ENCODE peak calls at places on chromosomes 5 and 9, in five cellular contexts. A, E, I, Y and K are unnamed samples.

GRCh38 chr5:150411245-150411979 is 1.3 kb downstream of the CD74 start:
- DNase-seq in A (no peak), E (peak), Y (peak), I (peak), K (peak)

GRCh38 chr9:70553718-70554673 is 139.5 kb upstream of the KLF9 start:
- DNase-seq in I (peak), A (no peak), Y (no peak), E (no peak), K (peak)

GRCh38 chr9:70561805-70562395 is 147.4 kb upstream of the KLF9 start:
- DNase-seq in A (peak), E (no peak), Y (no peak), I (peak), K (no peak)

GRCh38 chr5:2029206-2029605 is 146.5 kb upstream of the IRX4 start:
- DNase-seq in I (no peak), A (peak), E (peak), Y (no peak), K (no peak)

GRCh38 chr9:34633851-34634550 is 3.6 kb downstream of the SIGMAR1 start:
- DNase-seq in Y (peak), A (peak), E (peak), I (peak), K (peak)

GRCh38 chr9:38292480-38292879 is 100.0 kb upstream of the ALDH1B1 start:
- DNase-seq in A (no peak), I (no peak), E (no peak), Y (no peak), K (no peak)

GRCh38 chr5:93583799-93584530 is 943 bp downstream of the NR2F1 start:
- DNase-seq in Y (no peak), A (peak), I (peak), E (peak), K (peak)

GRCh38 chr9:137615387-137615871 is 3.4 kb upstream of the EHMT1 start:
- DNase-seq in Y (no peak), E (no peak), A (no peak), I (no peak), K (no peak)

DNA sequence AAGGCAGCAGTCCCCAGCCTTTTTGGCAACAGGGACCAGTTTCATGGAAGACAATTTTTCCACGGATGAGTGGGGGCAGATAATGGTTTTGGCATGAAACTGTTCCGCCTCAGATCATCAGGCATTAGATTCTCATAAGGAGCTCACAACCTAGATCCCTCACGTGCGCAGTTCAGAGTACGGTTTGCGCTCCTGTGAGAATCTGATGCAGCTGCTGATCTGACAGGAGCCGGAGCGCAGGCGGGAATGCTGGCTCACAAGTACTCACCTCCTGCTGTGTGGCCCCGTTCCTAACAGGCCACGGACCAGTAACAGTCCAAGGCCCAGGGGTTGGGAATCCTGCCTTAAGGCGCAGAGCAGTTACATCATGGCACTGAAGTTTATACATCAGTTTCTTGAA is 3.3 kb upstream of the BRD3 start:
- DNase-seq in Y (no peak), I (no peak), E (no peak), A (no peak), K (no peak)
- TF ChIP-seq CTCF in Y (no peak), I (no peak), E (no peak), A (no peak), K (no peak)

GRCh38 chr9:135956798-135957166 is 4.4 kb downstream of the UBAC1 start:
- DNase-seq in I (no peak), A (no peak), E (no peak), Y (no peak), K (no peak)
- H3K4me3 ChIP-seq in I (no peak), A (no peak), E (no peak), Y (no peak), K (no peak)

DNA sequence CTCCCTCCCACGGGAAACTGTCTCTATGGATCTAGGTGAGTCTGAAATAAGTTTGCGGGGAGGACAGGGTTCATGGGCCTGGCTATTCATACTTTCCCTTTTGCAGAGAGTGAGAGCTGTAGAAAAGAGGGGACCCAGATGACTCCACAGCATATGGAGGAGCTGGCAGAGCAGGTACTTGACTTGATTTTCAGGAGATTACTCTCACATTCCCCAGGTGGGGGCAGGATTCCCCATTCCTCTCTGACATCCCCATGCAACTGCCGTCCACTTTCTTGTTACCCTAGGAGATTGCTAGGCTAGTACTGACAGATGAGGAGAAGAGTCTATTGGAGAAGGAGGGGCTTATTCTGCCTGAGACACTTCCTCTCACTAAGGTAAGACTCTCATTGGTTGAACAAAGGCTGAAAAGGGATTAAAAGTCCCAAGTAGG is 659 bp downstream of the CREB3 start:
- DNase-seq in A (peak), Y (no peak), E (peak), I (peak), K (peak)
- TF ChIP-seq CTCF in A (no peak), Y (no peak), E (no peak), I (peak), K (peak)

DNA sequence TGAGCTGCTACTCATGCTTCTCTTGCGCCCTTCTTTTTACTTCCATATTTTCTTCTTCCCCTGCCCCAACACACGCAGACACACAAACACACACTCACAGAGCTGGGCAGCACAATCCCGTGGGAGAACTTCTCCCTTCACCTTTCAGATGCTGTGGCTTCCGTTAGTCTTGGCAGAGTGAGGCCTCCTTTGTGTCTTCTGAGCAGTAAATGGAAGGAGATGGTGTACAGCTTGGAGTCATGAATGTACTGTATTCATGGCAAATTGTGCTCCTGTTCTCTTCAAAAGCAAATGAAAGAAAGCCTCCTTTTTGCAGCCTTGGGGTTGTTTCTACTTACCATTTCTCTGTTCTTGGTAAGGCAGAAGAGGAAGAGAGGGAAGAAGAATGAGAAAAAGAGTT is 456.6 kb upstream of the TLE4 start:
- DNase-seq in E (no peak), Y (no peak), I (no peak), A (no peak), K (no peak)
- H3K4me3 ChIP-seq in E (no peak), Y (no peak), I (no peak), A (no peak), K (no peak)

GRCh38 chr5:99169309-99169708 is 240.5 kb upstream of the CHD1 start:
- DNase-seq in E (no peak), I (no peak), A (peak), Y (no peak), K (peak)
- TF ChIP-seq CTCF in E (no peak), I (peak), A (no peak), Y (no peak), K (peak)

GRCh38 chr5:84372066-84372700 is 12.5 kb downstream of the EDIL3 start:
- DNase-seq in A (peak), E (peak), Y (no peak), I (peak), K (no peak)
- H3K4me3 ChIP-seq in A (no peak), E (no peak), Y (no peak), I (peak), K (no peak)

DNA sequence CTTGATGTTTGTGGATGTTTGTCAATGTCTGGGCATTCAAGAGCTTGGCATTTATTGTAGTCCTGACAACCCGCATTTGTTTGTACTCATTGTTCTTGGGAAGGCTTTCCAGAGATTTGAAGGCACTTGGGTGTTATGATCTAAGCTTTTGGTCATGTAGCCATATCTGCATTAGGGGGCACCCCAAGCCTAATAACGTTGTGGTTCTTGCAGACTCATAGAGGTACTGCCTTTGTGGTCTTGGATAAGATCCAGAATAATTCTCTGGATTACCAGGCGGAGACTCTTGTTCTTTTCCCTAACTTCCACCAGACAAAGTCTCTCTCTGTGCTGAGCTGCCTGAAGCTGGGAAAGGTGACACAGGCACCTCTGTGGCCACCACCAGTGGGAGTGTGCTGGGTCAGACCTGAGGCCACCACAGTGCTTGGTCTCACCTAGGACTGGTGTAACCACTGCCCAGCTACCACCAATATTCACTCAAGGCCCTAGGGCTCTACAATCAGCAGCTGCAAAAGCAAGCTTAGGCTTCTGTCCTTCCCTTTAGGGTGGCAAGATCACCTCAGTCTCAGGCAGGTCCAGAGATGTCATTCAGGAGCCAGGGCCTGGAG is 144.4 kb upstream of the TAS2R1 start:
- DNase-seq in I (peak), E (peak), Y (no peak), A (peak), K (peak)
- TF ChIP-seq CTCF in I (peak), E (peak), Y (no peak), A (peak), K (no peak)